ENCODE peak calls at places on chromosomes 6 and 20, in ten cellular contexts. E is DND-41, W is lung, K is pancreas, M is K562, P is GM23248, L is neural progenitor cell, D is HCT116, I is trophoblast cell, Z is aorta. Q is an unnamed sample.

GRCh38 chr20:31740208-31740607 is 1.1 kb downstream of the TPX2 start:
- DNase-seq in E (no peak), I (no peak), K (no peak), L (peak; percentile 5), P (peak; percentile 82), M (peak; percentile 43), D (no peak), Z (no peak), W (no peak), Q (no peak)

GRCh38 chr6:89989742-89990141 is 95.5 kb downstream of the GJA10 start:
- DNase-seq in K (no peak), L (no peak), Z (no peak), E (no peak), M (no peak), D (no peak), W (no peak), P (peak; percentile 93), I (peak; percentile 4), Q (no peak)

GRCh38 chr6:41940759-41941279 is 789 bp downstream of the CCND3 start:
- DNase-seq in P (peak; percentile 74), E (peak; percentile 95), W (peak; percentile 57), M (no peak), D (no peak), K (peak; percentile 26), I (no peak), Z (peak; percentile 85), L (peak; percentile 65), Q (peak; percentile 66)

GRCh38 chr6:146975093-146975492 is 229.1 kb upstream of the STXBP5 start:
- DNase-seq in W (no peak), P (no peak), M (no peak), K (no peak), I (no peak), Z (no peak), L (no peak), E (no peak), D (no peak), Q (no peak)

GRCh38 chr6:157029980-157030690 is 253.0 kb downstream of the ARID1B start:
- DNase-seq in W (no peak), L (no peak), P (no peak), I (no peak), K (no peak), E (no peak), D (no peak), M (no peak), Z (no peak), Q (no peak)

GRCh38 chr6:117600008-117600743 is 2.1 kb downstream of the GOPC start:
- DNase-seq in E (peak; percentile 39), K (no peak), Z (no peak), W (no peak), M (peak; percentile 36), L (no peak), D (no peak), P (peak; percentile 33), I (no peak), Q (no peak)

GRCh38 chr6:163860194-163861081 is 445.9 kb downstream of the QKI start:
- DNase-seq in I (no peak), Z (no peak), L (no peak), M (peak; percentile 92), P (peak; percentile 22), E (no peak), D (no peak), K (no peak), W (no peak), Q (no peak)

GRCh38 chr6:160355001-160355400 is 6.8 kb downstream of the SLC22A3 start:
- DNase-seq in Z (no peak), M (no peak), L (no peak), W (no peak), P (peak; percentile 30), E (no peak), D (no peak), I (no peak), K (no peak), Q (no peak)

GRCh38 chr6:89950446-89950845 is 56.2 kb downstream of the GJA10 start:
- DNase-seq in P (no peak), E (no peak), K (no peak), M (no peak), W (no peak), Z (no peak), L (no peak), D (no peak), I (no peak), Q (no peak)

DNA sequence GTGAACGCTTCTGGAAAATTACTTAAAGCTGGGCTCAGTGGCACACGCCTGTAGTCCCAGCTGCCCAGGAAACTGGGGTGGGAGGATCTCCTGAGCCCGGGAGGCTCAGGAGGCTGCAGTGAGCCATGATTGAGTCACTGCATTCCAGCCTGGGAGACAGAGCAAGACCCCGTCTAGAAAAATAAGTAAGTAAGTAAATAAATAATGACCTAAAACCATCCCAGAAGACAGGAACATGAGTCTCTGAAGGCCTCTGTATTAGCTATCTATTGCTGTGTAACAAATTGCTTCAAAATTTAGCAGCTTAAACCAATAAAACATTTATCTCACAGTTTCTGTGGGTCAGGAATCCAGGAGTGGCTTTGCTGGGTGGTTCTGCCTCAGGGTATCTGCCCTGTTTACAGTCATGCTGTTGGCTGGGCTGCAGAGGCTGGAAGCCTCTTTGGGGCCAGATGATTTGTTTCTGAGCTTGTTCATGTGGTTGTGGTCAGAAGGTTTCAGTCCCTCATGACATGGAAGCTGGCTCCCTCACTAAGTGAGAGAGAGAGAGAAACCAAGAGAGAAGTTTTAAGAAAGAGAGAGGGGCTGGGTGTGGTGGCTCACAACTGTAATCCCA is 48.4 kb upstream of the NCOA3 start:
- DNase-seq in Z (no peak), L (no peak), K (no peak), E (no peak), I (peak; percentile 92), W (no peak), D (peak; percentile 74), P (peak; percentile 90), M (no peak), Q (no peak)
- H3K4me3 ChIP-seq in Z (no peak overlapping the region), L (no peak overlapping the region), K (no peak overlapping the region), E (no peak overlapping the region), I (no peak overlapping the region), W (no peak overlapping the region), D (peak overlapping the region; percentile 8), P (peak overlapping the region; percentile 42), M (no peak overlapping the region), Q (no peak overlapping the region)

GRCh38 chr6:35907750-35908149 is 13.1 kb downstream of the SRPK1 start:
- DNase-seq in M (no peak), P (no peak), K (no peak), L (no peak), I (no peak), Z (no peak), W (no peak), D (no peak), E (no peak), Q (no peak)
- H3K9me3 ChIP-seq in M (peaks cover 28% of the 10 kb centered on the region), P (no peaks in the 10 kb centered on the region), K (no peaks in the 10 kb centered on the region), L (peaks cover 24% of the 10 kb centered on the region), I (peaks cover 9% of the 10 kb centered on the region), Z (no peaks in the 10 kb centered on the region), W (peaks cover 3% of the 10 kb centered on the region), D (peaks cover 5% of the 10 kb centered on the region), E (peaks cover 33% of the 10 kb centered on the region), Q (no peaks in the 10 kb centered on the region)

GRCh38 chr6:6741264-6741663 is 152.7 kb downstream of the LY86 start:
- DNase-seq in M (no peak), D (no peak), P (no peak), K (no peak), L (peak; percentile 74), E (no peak), I (no peak), W (no peak), Z (no peak), Q (no peak)
- H3K4me1 ChIP-seq in M (peaks cover 15% of the 10 kb centered on the region), D (no peaks in the 10 kb centered on the region), P (peaks cover 10% of the 10 kb centered on the region), K (no peaks in the 10 kb centered on the region), L (peaks cover 16% of the 10 kb centered on the region), E (no peaks in the 10 kb centered on the region), I (no peaks in the 10 kb centered on the region), W (no peaks in the 10 kb centered on the region), Z (no peaks in the 10 kb centered on the region), Q (peaks cover 15% of the 10 kb centered on the region)

DNA sequence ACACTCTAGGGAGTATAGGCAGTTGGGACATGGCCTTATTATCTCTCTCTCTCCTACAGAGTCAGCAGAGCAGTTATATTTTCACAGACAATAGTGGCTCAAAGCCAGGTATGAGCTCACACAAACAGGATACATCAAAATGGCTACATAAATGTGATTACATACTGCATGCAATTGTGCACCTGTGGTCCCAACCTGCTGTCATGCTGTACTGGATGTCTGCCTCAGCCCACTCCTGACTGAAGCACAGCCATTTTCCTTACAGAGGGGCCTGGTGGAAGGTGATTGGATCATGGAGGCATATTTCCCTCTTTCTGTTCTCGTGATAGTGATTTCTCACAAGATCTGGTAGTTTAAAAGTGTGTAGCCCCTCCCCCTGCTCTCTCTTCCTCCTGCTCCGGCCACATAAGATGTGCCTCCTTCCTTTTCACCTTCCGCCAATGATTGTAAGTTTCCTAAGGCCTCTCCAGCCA is 37.0 kb upstream of the SAMHD1 start:
- DNase-seq in E (no peak), I (no peak), L (no peak), W (no peak), K (no peak), D (no peak), P (peak; percentile 28), M (no peak), Z (no peak), Q (no peak)
- H3K4me3 ChIP-seq in E (no peak overlapping the region), I (no peak overlapping the region), L (no peak overlapping the region), W (no peak overlapping the region), K (no peak overlapping the region), D (no peak overlapping the region), P (no peak overlapping the region), M (no peak overlapping the region), Z (no peak overlapping the region), Q (no peak overlapping the region)

GRCh38 chr6:40038626-40039025 is 104.4 kb upstream of the MOCS1 start:
- DNase-seq in E (no peak), P (no peak), D (no peak), M (no peak), I (no peak), L (no peak), Z (no peak), K (no peak), W (no peak), Q (no peak)

GRCh38 chr6:40042232-40042631 is 108.0 kb upstream of the MOCS1 start:
- DNase-seq in W (no peak), Z (no peak), D (no peak), I (no peak), L (no peak), M (no peak), P (no peak), E (peak; percentile 22), K (no peak), Q (no peak)

GRCh38 chr6:40036186-40036585 is 101.9 kb upstream of the MOCS1 start:
- DNase-seq in K (no peak), Z (no peak), P (no peak), E (no peak), D (no peak), L (no peak), W (no peak), I (no peak), M (no peak), Q (no peak)

GRCh38 chr6:40037271-40037670 is 103.0 kb upstream of the MOCS1 start:
- DNase-seq in Z (no peak), P (no peak), W (no peak), L (no peak), I (no peak), M (no peak), D (no peak), E (no peak), K (no peak), Q (no peak)

DNA sequence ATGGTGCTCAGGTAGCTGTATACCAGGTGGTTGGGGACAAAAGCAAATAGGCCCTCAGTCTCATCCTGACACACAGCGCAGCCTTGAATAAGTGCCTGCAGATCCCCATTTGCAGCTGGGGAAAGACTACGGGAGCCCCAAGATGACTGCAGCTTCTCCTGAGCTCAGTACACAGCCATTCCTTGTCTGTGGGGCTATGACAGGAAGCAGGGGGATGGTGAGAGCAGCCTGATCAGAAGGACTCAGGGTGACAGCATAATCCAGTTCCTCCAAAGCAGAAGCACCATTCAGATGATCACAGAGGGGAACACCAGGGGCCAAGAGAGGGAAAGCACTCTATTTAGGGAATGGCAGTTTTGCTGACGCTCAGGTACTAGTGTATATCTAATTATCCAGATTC is 104.8 kb upstream of the MOCS1 start:
- DNase-seq in W (no peak), P (no peak), K (no peak), M (no peak), D (no peak), L (no peak), I (no peak), E (peak; percentile 8), Z (no peak), Q (no peak)
- H3K9me3 ChIP-seq in W (peaks cover 2% of the 10 kb centered on the region), P (no peaks in the 10 kb centered on the region), K (no peaks in the 10 kb centered on the region), M (no peaks in the 10 kb centered on the region), D (no peaks in the 10 kb centered on the region), L (no peaks in the 10 kb centered on the region), I (peaks cover 3% of the 10 kb centered on the region), E (peaks cover 2% of the 10 kb centered on the region), Z (peaks cover 7% of the 10 kb centered on the region), Q (peaks cover 9% of the 10 kb centered on the region)

Q was measured in heart right ventricle.